ENCODE peak calls at places on chromosomes 5 and 9, in eight cellular contexts. I is stimulated activated CD8-positive, alpha-beta memory T cell treated with anti-CD3 and anti-CD28 coated beads, Interleukin-15, amount 100 ng/mL, for 24 hours; Y is skeletal muscle cell; A is iPS DF 19.7; B is neural crest cell; M is KBM-7; W is HFFc6; O is GM12892. P is an unnamed sample.

GRCh38 chr9:69143291-69143690 is 30.8 kb upstream of the TJP2 start:
- DNase-seq in I (no peak), Y (no peak), A (no peak), B (no peak), M (no peak), W (no peak), O (no peak), P (no peak)

GRCh38 chr9:120376101-120376500 is 203.9 kb downstream of the CDK5RAP2 start:
- DNase-seq in I (no peak), Y (no peak), A (no peak), B (no peak), M (no peak), W (no peak), O (no peak), P (no peak)

GRCh38 chr5:155270737-155271136 is 257.2 kb downstream of the KIF4B start:
- DNase-seq in I (no peak), Y (peak), A (no peak), B (no peak), M (no peak), W (no peak), O (no peak), P (no peak)

GRCh38 chr5:6584727-6585126 is 48.1 kb downstream of the NSUN2 start:
- DNase-seq in I (no peak), Y (no peak), A (no peak), B (no peak), M (no peak), W (no peak), O (no peak), P (no peak)

GRCh38 chr5:93588586-93589347 is 5.7 kb downstream of the NR2F1 start:
- DNase-seq in I (no peak), Y (no peak), A (no peak), B (no peak), M (no peak), W (no peak), O (no peak), P (no peak)

GRCh38 chr5:34957857-34958690 is 28.7 kb downstream of the DNAJC21 start:
- DNase-seq in I (no peak), Y (no peak), A (no peak), B (peak), M (peak), W (peak), O (no peak), P (peak)

GRCh38 chr9:108094676-108094993 is 605.1 kb upstream of the KLF4 start:
- DNase-seq in I (no peak), Y (no peak), A (no peak), B (no peak), M (no peak), W (no peak), O (no peak), P (no peak)

GRCh38 chr5:160457255-160457654 is 35.6 kb downstream of the PTTG1 start:
- DNase-seq in I (no peak), Y (no peak), A (no peak), B (no peak), M (no peak), W (no peak), O (no peak), P (no peak)

GRCh38 chr5:21070871-21071270 is 1082.9 kb upstream of the CDH18 start:
- DNase-seq in I (no peak), Y (no peak), A (no peak), B (no peak), M (no peak), W (no peak), O (no peak), P (no peak)

GRCh38 chr9:211557-211956 is 3.1 kb upstream of the DOCK8 start:
- DNase-seq in I (no peak), Y (no peak), A (no peak), B (no peak), M (no peak), W (no peak), O (no peak), P (no peak)

GRCh38 chr9:114317665-114318357 is 5.1 kb upstream of the ORM1 start:
- DNase-seq in I (no peak), Y (peak), A (no peak), B (no peak), M (peak), W (peak), O (no peak), P (peak)

GRCh38 chr5:93452255-93452654 is 128.8 kb downstream of the NR2F1-AS1 start:
- DNase-seq in I (no peak), Y (no peak), A (no peak), B (no peak), M (no peak), W (no peak), O (no peak), P (no peak)

GRCh38 chr9:37839491-37840461 is 39.2 kb downstream of the DCAF10 start:
- DNase-seq in I (no peak), Y (no peak), A (no peak), B (no peak), M (no peak), W (peak), O (no peak), P (no peak)

GRCh38 chr5:178590141-178590923 is at the start of gene COL23A1:
- DNase-seq in I (no peak), Y (no peak), A (no peak), B (peak), M (peak), W (no peak), O (no peak), P (peak)

GRCh38 chr9:77926314-77926959 is 105.2 kb downstream of the GNAQ start:
- DNase-seq in I (no peak), Y (peak), A (no peak), B (no peak), M (no peak), W (peak), O (no peak), P (no peak)

P was measured in HL-60.